ENCODE peak calls at places on chromosomes 13 and 19, in ten cellular contexts. Y is NCI-H748 treated with DMSO at 0.1 percent for 48 hours; U is stimulated activated CD8-positive, alpha-beta memory T cell treated with anti-CD3 and anti-CD28 coated beads, Interleukin-2, amount 100 ng/mL, for 48 hours; F is stimulated activated CD4-positive, alpha-beta T cell treated with anti-CD3 and anti-CD28 coated beads, Interleukin-2, amount 100 ng/mL, for 48 hours; W is HS-27A; V is stomach; R is T-helper 2 cell; D is neural crest cell; B is CD8-positive, alpha-beta memory T cell; Z is EL. A is an unnamed sample.

GRCh38 chr19:43482193-43482592 is 16.8 kb upstream of the LYPD3 start:
- DNase-seq in Y (no peak), U (no peak), F (no peak), W (no peak), V (no peak), R (no peak), D (no peak), B (no peak), Z (no peak), A (no peak)

GRCh38 chr19:23440207-23440606 is 44.9 kb upstream of the ZNF91 start:
- DNase-seq in Y (no peak), U (no peak), F (no peak), W (no peak), V (no peak), R (no peak), D (no peak), B (no peak), Z (no peak), A (no peak)

GRCh38 chr13:110507678-110508381 is 53.7 kb downstream of the RAB20 start:
- DNase-seq in Y (no peak), U (no peak), F (no peak), W (no peak), V (peak), R (no peak), D (no peak), B (no peak), Z (no peak), A (no peak)

GRCh38 chr13:78603240-78603947 is at the start of gene POU4F1:
- DNase-seq in Y (peak), U (peak), F (peak), W (no peak), V (no peak), R (peak), D (no peak), B (no peak), Z (peak), A (peak)

GRCh38 chr19:56596676-56597075 is 1.6 kb downstream of the ZNF71 start:
- DNase-seq in Y (no peak), U (no peak), F (no peak), W (no peak), V (no peak), R (no peak), D (no peak), B (no peak), Z (no peak), A (no peak)

GRCh38 chr13:59745395-59745788 is 418.3 kb downstream of the DIAPH3 start:
- DNase-seq in Y (no peak), U (no peak), F (no peak), W (no peak), V (no peak), R (no peak), D (no peak), B (no peak), Z (no peak), A (no peak)

GRCh38 chr13:97182065-97182890 is 39.9 kb upstream of the MBNL2 start:
- DNase-seq in Y (no peak), U (no peak), F (no peak), W (no peak), V (no peak), R (no peak), D (no peak), B (no peak), Z (no peak), A (no peak)

GRCh38 chr19:7830272-7830771 is 304 bp downstream of the EVI5L start:
- DNase-seq in Y (no peak), U (no peak), F (no peak), W (no peak), V (no peak), R (no peak), D (no peak), B (no peak), Z (no peak), A (no peak)

GRCh38 chr13:41613984-41614581 is 156.7 kb downstream of the RGCC start:
- DNase-seq in Y (no peak), U (no peak), F (no peak), W (no peak), V (no peak), R (no peak), D (no peak), B (no peak), Z (peak), A (no peak)

GRCh38 chr19:34555447-34555846 is 73.9 kb downstream of the WTIP start:
- DNase-seq in Y (no peak), U (no peak), F (no peak), W (peak), V (no peak), R (no peak), D (no peak), B (no peak), Z (peak), A (no peak)

GRCh38 chr19:9329999-9330398 is 6.0 kb downstream of the ZNF559 start:
- DNase-seq in Y (no peak), U (no peak), F (no peak), W (no peak), V (no peak), R (no peak), D (no peak), B (no peak), Z (no peak), A (no peak)

GRCh38 chr19:47081095-47081494 is 32.5 kb downstream of the ZC3H4 start:
- DNase-seq in Y (no peak), U (no peak), F (no peak), W (no peak), V (no peak), R (no peak), D (no peak), B (no peak), Z (peak), A (no peak)

GRCh38 chr19:18506101-18506534 is 15.8 kb downstream of the ELL start:
- DNase-seq in Y (no peak), U (no peak), F (no peak), W (no peak), V (no peak), R (no peak), D (no peak), B (no peak), Z (no peak), A (no peak)

GRCh38 chr13:65260938-65261880 is 1968.9 kb downstream of the PCDH9 start:
- DNase-seq in Y (no peak), U (no peak), F (no peak), W (no peak), V (no peak), R (no peak), D (no peak), B (no peak), Z (peak), A (no peak)

GRCh38 chr19:37977992-37978391 is 71.0 kb downstream of the SIPA1L3 start:
- DNase-seq in Y (no peak), U (no peak), F (no peak), W (no peak), V (no peak), R (no peak), D (peak), B (no peak), Z (peak), A (no peak)

GRCh38 chr19:8210660-8211101 is 1.5 kb downstream of the CERS4 start:
- DNase-seq in Y (no peak), U (no peak), F (no peak), W (no peak), V (no peak), R (no peak), D (no peak), B (no peak), Z (no peak), A (no peak)

A was measured in CMK.